ENCODE peak calls at places on chromosomes 12 and 14, in seven cellular contexts. I is psoas muscle; C is uterus; B is effector memory CD4-positive, alpha-beta T cell; S is GM23338; T is aorta; V is IMR-90. J is an unnamed sample. For H3K4me1, the result is how much of the 10 kb centered on the place peaks cover.

GRCh38 chr12:49014547-49014946 is 4.0 kb downstream of the PRKAG1 start:
- DNase-seq in S (peak), B (no peak), C (no peak), T (no peak), I (no peak), V (peak), J (no peak)

GRCh38 chr14:57317248-57317833 is 48.6 kb downstream of the AP5M1 start:
- DNase-seq in V (peak), S (peak), I (peak), B (peak), C (peak), T (peak), J (peak)

GRCh38 chr14:81849714-81850113 is 316.1 kb upstream of the SEL1L start:
- DNase-seq in C (no peak), T (no peak), I (no peak), V (no peak), S (no peak), B (no peak), J (no peak)

GRCh38 chr12:97940105-97940504 is 477.5 kb downstream of the RMST start:
- DNase-seq in V (no peak), T (no peak), B (no peak), S (no peak), C (no peak), I (no peak), J (no peak)

GRCh38 chr12:77847060-77847541 is 16.4 kb downstream of the NAV3 start:
- DNase-seq in I (no peak), S (no peak), C (no peak), V (peak), B (no peak), T (no peak), J (no peak)

GRCh38 chr14:69708586-69709169 is 58.3 kb upstream of the SRSF5 start:
- DNase-seq in V (no peak), T (no peak), C (no peak), I (no peak), B (no peak), S (peak), J (no peak)

GRCh38 chr12:130920711-130921381 is 32.9 kb upstream of the ADGRD1 start:
- DNase-seq in B (no peak), I (peak), V (peak), S (no peak), C (peak), T (peak), J (no peak)

GRCh38 chr12:49336645-49337584 is at the start of gene C1QL4:
- DNase-seq in C (peak), T (peak), V (peak), I (peak), B (peak), S (peak), J (peak)

GRCh38 chr14:61561144-61561543 is 134.2 kb upstream of the HIF1A start:
- DNase-seq in B (no peak), V (peak), C (no peak), I (no peak), S (peak), T (no peak), J (no peak)

GRCh38 chr14:27366596-27366995 is 768.8 kb upstream of the NOVA1 start:
- DNase-seq in S (no peak), B (no peak), I (no peak), C (no peak), T (no peak), V (no peak), J (no peak)

GRCh38 chr12:120830052-120830940 is 73.9 kb downstream of the SPPL3 start:
- DNase-seq in T (no peak), V (peak), S (no peak), I (no peak), C (no peak), B (no peak), J (no peak)

GRCh38 chr12:12803186-12803585 is 10.0 kb upstream of the DDX47 start:
- DNase-seq in T (peak), B (peak), I (peak), C (peak), V (peak), S (peak), J (peak)

GRCh38 chr12:27424631-27425230 is 21.8 kb upstream of the SMCO2 start:
- DNase-seq in I (no peak), S (peak), V (peak), B (no peak), T (no peak), C (peak), J (no peak)

GRCh38 chr12:95858451-95859343 is at the start of gene SNRPF:
- DNase-seq in V (peak), B (peak), S (peak), C (peak), T (peak), I (peak), J (peak)

GRCh38 chr12:113130457-113131135 is 5.0 kb downstream of the RASAL1 start:
- DNase-seq in T (no peak), C (no peak), I (no peak), V (no peak), S (peak), B (no peak), J (no peak)

GRCh38 chr12:79587368-79587767 is 103.4 kb downstream of the PAWR start:
- DNase-seq in T (no peak), B (no peak), V (no peak), C (no peak), S (no peak), I (no peak), J (no peak)

GRCh38 chr12:64528616-64529015 is 76.7 kb downstream of the TBK1 start:
- DNase-seq in T (no peak), C (no peak), B (no peak), V (peak), S (no peak), I (no peak), J (no peak)

GRCh38 chr12:93595336-93595735 is 22.9 kb downstream of the SOCS2 start:
- DNase-seq in I (no peak), S (no peak), C (no peak), T (no peak), V (no peak), B (no peak), J (no peak)

GRCh38 chr14:89276424-89276975 is 140.5 kb downstream of the FOXN3 start:
- DNase-seq in V (peak), C (no peak), T (no peak), S (no peak), I (no peak), B (no peak), J (peak)

GRCh38 chr12:92634730-92635129 is 68.1 kb upstream of the PLEKHG7 start:
- DNase-seq in C (no peak), S (no peak), T (no peak), V (no peak), B (no peak), I (no peak), J (no peak)

GRCh38 chr12:116186482-116187157 is 90.9 kb downstream of the MED13L start:
- DNase-seq in I (no peak), S (no peak), V (no peak), B (no peak), C (no peak), T (no peak), J (no peak)

GRCh38 chr12:64098709-64099354 is 123.3 kb downstream of the KICS2 start:
- DNase-seq in C (peak), I (no peak), B (no peak), T (no peak), S (no peak), V (peak), J (no peak)

GRCh38 chr14:42110167-42110566 is 503.5 kb downstream of the LRFN5 start:
- DNase-seq in S (peak), I (no peak), V (peak), C (no peak), T (no peak), B (no peak), J (no peak)

GRCh38 chr12:77070382-77071294 is 5.3 kb upstream of the E2F7 start:
- DNase-seq in T (no peak), B (no peak), V (no peak), S (no peak), C (no peak), I (no peak), J (no peak)

GRCh38 chr12:124802361-124802760 is 61.3 kb downstream of the SCARB1 start:
- DNase-seq in S (no peak), B (no peak), I (no peak), T (no peak), V (no peak), C (no peak), J (no peak)
- H3K27ac ChIP-seq in S (no peak), B (no peak), I (no peak), T (no peak), V (no peak), C (no peak), J (no peak)

GRCh38 chr14:77310041-77310440 is 10.6 kb downstream of the POMT2 start:
- DNase-seq in V (peak), S (no peak), I (no peak), T (no peak), B (no peak), C (no peak), J (no peak)

GRCh38 chr14:77313374-77313773 is 7.3 kb downstream of the POMT2 start:
- DNase-seq in I (no peak), C (no peak), T (no peak), B (no peak), S (no peak), V (no peak), J (no peak)

GRCh38 chr14:77314043-77314442 is 6.6 kb downstream of the POMT2 start:
- DNase-seq in C (peak), B (no peak), V (peak), S (peak), T (no peak), I (no peak), J (no peak)

GRCh38 chr14:77309122-77309521 is 11.6 kb downstream of the POMT2 start:
- DNase-seq in T (no peak), S (no peak), V (no peak), C (no peak), B (no peak), I (no peak), J (no peak)

GRCh38 chr14:77311217-77311616 is 9.5 kb downstream of the POMT2 start:
- DNase-seq in C (no peak), T (no peak), B (no peak), I (no peak), V (no peak), S (no peak), J (no peak)
- H3K4me1 ChIP-seq in C (under half), T (under half), B (under half), I (half or more), V (under half), S (under half), J (under half)

GRCh38 chr14:104360522-104360921 is 219.0 kb upstream of the C14orf180 start:
- DNase-seq in B (no peak), I (no peak), V (no peak), S (no peak), T (peak), C (no peak), J (no peak)

GRCh38 chr14:104359969-104360442 is 219.6 kb upstream of the C14orf180 start:
- DNase-seq in I (no peak), C (no peak), V (no peak), T (peak), B (no peak), S (no peak), J (no peak)

GRCh38 chr14:104358528-104359300 is 220.3 kb downstream of the KIF26A start:
- DNase-seq in V (no peak), T (peak), S (no peak), I (peak), C (no peak), B (no peak), J (no peak)

GRCh38 chr14:104357689-104358527 is 219.5 kb downstream of the KIF26A start:
- DNase-seq in B (no peak), S (no peak), C (no peak), I (peak), V (no peak), T (peak), J (no peak)

GRCh38 chr14:104359301-104359968 is 220.1 kb upstream of the C14orf180 start:
- DNase-seq in S (no peak), V (no peak), C (no peak), B (no peak), T (peak), I (no peak), J (no peak)
- H3K27ac ChIP-seq in S (no peak), V (no peak), C (no peak), B (no peak), T (no peak), I (no peak), J (no peak)

GRCh38 chr14:74621556-74621955 is 9.5 kb upstream of the LTBP2 start:
- DNase-seq in S (no peak), V (no peak), B (no peak), C (no peak), I (no peak), T (no peak), J (no peak)

GRCh38 chr14:74620497-74620921 is 8.5 kb upstream of the LTBP2 start:
- DNase-seq in T (no peak), C (no peak), B (no peak), V (peak), S (no peak), I (no peak), J (no peak)

GRCh38 chr14:74618078-74618952 is 6.3 kb upstream of the LTBP2 start:
- DNase-seq in I (peak), V (peak), B (peak), C (no peak), T (peak), S (no peak), J (peak)

GRCh38 chr14:74620923-74621322 is 8.9 kb upstream of the LTBP2 start:
- DNase-seq in T (no peak), C (no peak), I (no peak), B (no peak), V (no peak), S (no peak), J (no peak)

GRCh38 chr14:74619672-74620131 is 7.7 kb upstream of the LTBP2 start:
- DNase-seq in B (no peak), C (peak), S (no peak), I (peak), V (peak), T (peak), J (no peak)
- H3K4me1 ChIP-seq in B (under half), C (under half), S (under half), I (under half), V (under half), T (under half), J (under half)

DNA sequence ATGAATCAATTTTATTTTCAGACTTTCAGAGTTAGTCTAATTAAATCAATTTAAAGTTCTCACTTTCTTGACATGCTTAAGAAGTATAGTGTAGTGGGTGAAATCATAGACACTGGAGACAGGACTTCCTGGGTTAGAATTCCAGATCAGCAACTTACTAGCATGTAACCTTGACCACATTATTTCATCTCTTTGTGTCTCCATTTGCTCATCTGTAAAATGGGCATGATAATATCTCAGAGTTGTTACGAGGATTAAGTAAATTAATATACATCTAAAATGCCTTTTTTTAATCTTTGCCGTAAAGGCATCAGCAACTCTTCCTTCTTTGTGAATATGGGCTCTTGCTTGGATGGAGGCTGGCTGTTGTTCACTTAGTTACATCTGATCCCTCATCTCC is 1.3 kb upstream of the ERGIC2 start:
- DNase-seq in B (no peak), S (no peak), C (no peak), I (no peak), V (no peak), T (no peak), J (no peak)
- H3K27ac ChIP-seq in B (no peak), S (no peak), C (no peak), I (no peak), V (no peak), T (no peak), J (no peak)

DNA sequence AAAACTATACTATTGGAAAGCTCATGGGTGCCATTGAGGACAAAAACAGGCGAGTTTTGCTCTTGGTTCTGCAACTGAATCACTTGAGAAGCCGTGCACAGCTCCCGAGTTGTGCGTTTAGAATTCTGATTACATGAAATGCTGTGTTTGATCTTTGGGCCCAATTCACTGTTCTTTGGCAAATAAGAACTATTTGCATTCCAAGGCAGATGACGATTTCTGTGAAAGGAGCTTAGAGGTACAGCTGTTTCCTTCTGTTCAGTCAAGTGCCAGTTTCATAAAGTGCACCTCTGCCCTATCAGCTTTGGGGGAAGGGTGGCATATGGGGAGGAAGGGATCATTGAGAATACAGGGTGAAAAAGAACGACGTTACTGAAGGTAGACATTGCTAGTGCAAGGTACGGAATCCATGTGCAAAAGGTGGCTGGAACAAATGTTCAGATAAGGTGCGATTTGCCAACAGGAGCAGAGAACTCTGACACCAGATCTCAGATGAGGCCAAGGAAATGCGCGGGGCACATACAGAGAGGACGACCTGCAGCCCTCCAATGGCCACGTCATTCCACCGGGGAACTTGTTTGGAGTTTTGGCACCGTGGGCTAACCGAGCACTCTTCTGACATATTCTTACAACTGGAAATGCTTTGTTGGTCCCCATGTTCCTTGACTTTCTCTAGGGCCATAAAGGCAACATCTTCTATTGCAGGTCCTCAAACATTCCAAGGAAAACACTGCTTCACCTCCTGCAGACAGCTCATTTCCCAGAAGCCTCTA is 30.1 kb downstream of the TCHP start:
- DNase-seq in V (peak), B (no peak), T (no peak), I (no peak), S (no peak), C (no peak), J (no peak)
- H3K4me1 ChIP-seq in V (under half), B (under half), T (under half), I (under half), S (under half), C (under half), J (under half)

GRCh38 chr12:114679452-114679875 is 4.5 kb downstream of the TBX3 start:
- DNase-seq in T (no peak), V (peak), C (no peak), S (peak), I (no peak), B (no peak), J (no peak)
- H3K27ac ChIP-seq in T (no peak), V (peak), C (peak), S (no peak), I (no peak), B (no peak), J (no peak)

DNA sequence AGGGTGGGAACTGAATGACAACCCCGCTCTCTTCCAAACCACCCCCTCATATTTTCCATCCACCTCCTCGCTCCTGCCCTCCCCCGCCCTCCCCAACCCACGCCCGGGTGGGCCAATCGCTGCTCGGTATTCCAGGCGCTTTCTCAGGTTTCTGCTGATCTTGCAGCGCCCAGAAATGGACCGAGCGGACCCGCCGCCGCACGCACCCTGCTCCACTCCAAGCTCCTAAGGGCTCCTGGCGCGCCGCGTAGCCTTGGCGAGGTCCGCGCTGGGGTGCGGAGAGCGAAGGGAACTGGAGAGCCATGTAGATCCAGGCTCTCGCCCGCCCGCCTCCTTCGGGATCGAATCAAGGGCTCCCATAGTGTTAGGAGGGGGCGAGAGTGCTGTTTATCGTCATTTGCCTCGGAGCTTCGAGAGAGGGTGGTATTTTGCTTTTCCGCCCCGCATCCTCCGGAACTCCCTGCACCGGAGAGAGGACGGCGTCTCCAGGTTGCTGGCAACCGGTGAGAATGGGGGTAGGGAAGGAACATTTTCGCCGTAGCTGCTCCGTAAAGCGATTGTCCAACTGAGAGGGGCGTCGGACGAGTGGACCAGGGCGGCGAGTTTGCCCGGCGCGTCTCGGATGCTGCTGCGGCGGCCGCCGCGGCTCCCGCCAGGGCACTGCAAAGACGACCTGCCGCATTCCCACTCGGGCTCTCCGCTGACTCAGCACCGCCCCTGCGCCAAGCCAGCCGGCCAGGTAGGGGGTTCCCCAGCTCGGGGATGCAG is at the start of gene KCNA1:
- DNase-seq in T (no peak), B (no peak), C (no peak), I (no peak), V (no peak), S (peak), J (no peak)
- H3K4me1 ChIP-seq in T (under half), B (under half), C (under half), I (under half), V (under half), S (under half), J (under half)

GRCh38 chr12:128815779-128816642 is 7.7 kb downstream of the SLC15A4 start:
- DNase-seq in C (no peak), B (no peak), S (no peak), I (no peak), V (no peak), T (no peak), J (no peak)
- H3K27ac ChIP-seq in C (no peak), B (no peak), S (no peak), I (peak), V (no peak), T (peak), J (no peak)

J was measured in CD8-positive, alpha-beta memory T cell.